ENCODE peak calls at places on chromosomes 5 and 9, in four cellular contexts. One of them, this sample, is unnamed.

GRCh38 chr9:121807069-121807917 is 155.9 kb downstream of the DAB2IP start:
- DNase-seq in ovary: no peak
- DNase-seq in MM.1S: no peak
- DNase-seq in body of pancreas: no peak
- DNase-seq in this sample: no peak

GRCh38 chr5:120677481-120677880 is 213.4 kb downstream of the PRR16 start:
- DNase-seq in ovary: no peak
- DNase-seq in MM.1S: no peak
- DNase-seq in body of pancreas: no peak
- DNase-seq in this sample: no peak

GRCh38 chr9:93254806-93255519 is 71.0 kb downstream of the WNK2 start:
- DNase-seq in ovary: peak; percentile 2
- DNase-seq in MM.1S: no peak
- DNase-seq in body of pancreas: peak; percentile 1
- DNase-seq in this sample: no peak

GRCh38 chr9:83097633-83098032 is 34.7 kb upstream of the RASEF start:
- DNase-seq in ovary: no peak
- DNase-seq in MM.1S: no peak
- DNase-seq in body of pancreas: no peak
- DNase-seq in this sample: no peak

GRCh38 chr5:154176191-154176590 is 14.3 kb upstream of the GALNT10 start:
- DNase-seq in ovary: no peak
- DNase-seq in MM.1S: no peak
- DNase-seq in body of pancreas: no peak
- DNase-seq in this sample: no peak

GRCh38 chr9:73434826-73435225 is 283.2 kb downstream of the ANXA1 start:
- DNase-seq in ovary: no peak
- DNase-seq in MM.1S: no peak
- DNase-seq in body of pancreas: no peak
- DNase-seq in this sample: no peak

GRCh38 chr5:178080618-178081410 is 32.5 kb upstream of the N4BP3 start:
- DNase-seq in ovary: no peak
- DNase-seq in MM.1S: no peak
- DNase-seq in body of pancreas: no peak
- DNase-seq in this sample: no peak

GRCh38 chr9:111038336-111039202 is at the start of gene LPAR1:
- DNase-seq in ovary: peak; percentile 68
- DNase-seq in MM.1S: no peak
- DNase-seq in body of pancreas: peak; percentile 55
- DNase-seq in this sample: no peak

GRCh38 chr5:150422758-150423157 is 10.0 kb upstream of the CD74 start:
- DNase-seq in ovary: no peak
- DNase-seq in MM.1S: no peak
- DNase-seq in body of pancreas: no peak
- DNase-seq in this sample: no peak

GRCh38 chr5:132012385-132013005 is 1.0 kb upstream of the ACSL6 start:
- DNase-seq in ovary: peak; percentile 61
- DNase-seq in MM.1S: peak; percentile 24
- DNase-seq in body of pancreas: no peak
- DNase-seq in this sample: no peak

GRCh38 chr5:58002318-58002717 is 457.6 kb downstream of the PLK2 start:
- DNase-seq in ovary: no peak
- DNase-seq in MM.1S: no peak
- DNase-seq in body of pancreas: no peak
- DNase-seq in this sample: no peak

GRCh38 chr9:83013261-83013610 is 49.7 kb downstream of the RASEF start:
- DNase-seq in ovary: no peak
- DNase-seq in MM.1S: no peak
- DNase-seq in body of pancreas: no peak
- DNase-seq in this sample: no peak

GRCh38 chr9:136091582-136092352 is 3.3 kb downstream of the NACC2 start:
- DNase-seq in ovary: no peak
- DNase-seq in MM.1S: no peak
- DNase-seq in body of pancreas: no peak
- DNase-seq in this sample: no peak

GRCh38 chr5:61842840-61843239 is 463.2 kb upstream of the KIF2A start:
- DNase-seq in ovary: no peak
- DNase-seq in MM.1S: no peak
- DNase-seq in body of pancreas: peak; percentile 81
- DNase-seq in this sample: no peak

GRCh38 chr9:92770005-92770995 is 5.7 kb upstream of the BICD2 start:
- DNase-seq in ovary: no peak
- DNase-seq in MM.1S: no peak
- DNase-seq in body of pancreas: peak; percentile 29
- DNase-seq in this sample: no peak

GRCh38 chr5:121949885-121950284 is 11.9 kb upstream of the SRFBP1 start:
- DNase-seq in ovary: no peak
- DNase-seq in MM.1S: peak; percentile 53
- DNase-seq in body of pancreas: peak; percentile 39
- DNase-seq in this sample: no peak

GRCh38 chr9:123400926-123401503 is 45.0 kb downstream of the CRB2 start:
- DNase-seq in ovary: no peak
- DNase-seq in MM.1S: no peak
- DNase-seq in body of pancreas: no peak
- DNase-seq in this sample: no peak

GRCh38 chr9:131762356-131762932 is 22.6 kb upstream of the RAPGEF1 start:
- DNase-seq in ovary: peak; percentile 78
- DNase-seq in MM.1S: peak; percentile 54
- DNase-seq in body of pancreas: peak; percentile 75
- DNase-seq in this sample: peak; percentile 75

GRCh38 chr5:1897816-1898450 is 15.2 kb upstream of the IRX4 start:
- DNase-seq in ovary: no peak
- DNase-seq in MM.1S: no peak
- DNase-seq in body of pancreas: no peak
- DNase-seq in this sample: no peak

DNA sequence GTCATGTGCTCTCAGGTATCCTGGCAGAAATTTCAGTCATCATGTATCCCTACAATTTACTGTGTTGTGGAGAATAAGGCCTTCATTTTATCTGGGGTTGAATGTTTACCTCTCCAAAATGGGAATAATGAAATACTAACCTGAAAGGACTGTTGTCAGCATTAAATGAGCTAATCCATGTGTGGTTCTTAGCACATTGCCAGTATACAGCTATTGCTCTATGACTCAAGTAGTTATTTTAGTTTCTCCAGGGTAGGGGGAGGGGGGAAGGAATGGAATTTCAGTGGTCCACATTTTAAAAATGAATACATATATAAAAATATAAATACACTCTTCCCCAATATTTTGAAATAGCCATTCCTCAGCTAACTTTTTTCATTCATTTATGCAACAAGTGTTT is 3.5 kb downstream of the PAM start:
- DNase-seq in ovary: no peak
- DNase-seq in MM.1S: no peak
- DNase-seq in body of pancreas: no peak
- DNase-seq in this sample: no peak
- H3K4me1 ChIP-seq in ovary: peaks cover 12% of the 10 kb centered on the region
- H3K4me1 ChIP-seq in MM.1S: peaks cover 14% of the 10 kb centered on the region
- H3K4me1 ChIP-seq in body of pancreas: peaks cover 30% of the 10 kb centered on the region
- H3K4me1 ChIP-seq in this sample: peaks cover 24% of the 10 kb centered on the region

DNA sequence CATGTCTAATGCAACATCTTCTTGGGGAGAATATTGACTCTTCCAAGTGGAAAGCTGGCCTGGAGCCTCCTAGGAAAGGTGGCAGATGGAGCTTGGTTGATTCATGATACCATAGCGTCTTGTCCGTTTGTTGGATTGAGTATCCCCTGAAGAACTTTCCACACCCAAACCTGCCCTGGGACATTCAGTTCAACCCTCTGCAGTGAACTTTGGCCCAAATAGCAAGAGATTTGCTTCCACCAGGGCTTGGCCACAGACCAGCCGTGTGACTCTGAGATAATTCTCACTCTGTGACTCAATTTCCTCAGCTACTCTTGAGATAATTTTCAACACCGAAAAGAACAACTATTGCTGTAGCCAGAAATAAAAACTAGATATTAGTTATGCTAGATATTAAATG is 108.0 kb upstream of the RAD23B start:
- DNase-seq in ovary: no peak
- DNase-seq in MM.1S: no peak
- DNase-seq in body of pancreas: no peak
- DNase-seq in this sample: no peak
- H3K4me3 ChIP-seq in ovary: no peak overlapping the region
- H3K4me3 ChIP-seq in MM.1S: no peak overlapping the region
- H3K4me3 ChIP-seq in body of pancreas: no peak overlapping the region
- H3K4me3 ChIP-seq in this sample: no peak overlapping the region

GRCh38 chr9:137441935-137442321 is 771 bp upstream of the ENTPD8 start:
- DNase-seq in ovary: no peak
- DNase-seq in MM.1S: no peak
- DNase-seq in body of pancreas: no peak
- DNase-seq in this sample: no peak
- H3K27ac ChIP-seq in ovary: no peak overlapping the region
- H3K27ac ChIP-seq in MM.1S: no peak overlapping the region
- H3K27ac ChIP-seq in body of pancreas: peak overlapping the region; percentile 23
- H3K27ac ChIP-seq in this sample: no peak overlapping the region

GRCh38 chr5:169350016-169350415 is 49.1 kb upstream of the SLIT3 start:
- DNase-seq in ovary: no peak
- DNase-seq in MM.1S: no peak
- DNase-seq in body of pancreas: no peak
- DNase-seq in this sample: no peak
- H3K4me1 ChIP-seq in ovary: no peaks in the 10 kb centered on the region
- H3K4me1 ChIP-seq in MM.1S: no peaks in the 10 kb centered on the region
- H3K4me1 ChIP-seq in body of pancreas: no peaks in the 10 kb centered on the region
- H3K4me1 ChIP-seq in this sample: no peaks in the 10 kb centered on the region

DNA sequence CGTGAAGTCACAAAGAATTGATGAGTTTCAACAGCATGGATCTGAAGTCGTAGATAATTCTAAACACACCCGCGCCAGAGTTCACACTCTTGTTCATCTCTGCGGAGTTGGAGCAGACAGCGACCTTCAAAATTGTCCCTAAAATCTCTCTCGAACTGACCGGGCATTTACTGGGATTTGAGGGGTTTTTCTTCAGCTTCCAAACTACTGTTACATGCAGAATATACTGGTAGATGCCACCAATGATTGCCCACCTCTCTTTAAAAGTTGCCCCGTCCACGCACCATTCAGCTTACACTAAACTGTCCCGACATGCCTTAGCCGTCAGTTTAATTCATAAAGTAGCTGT is 5.2 kb upstream of the ISL1 start:
- DNase-seq in ovary: no peak
- DNase-seq in MM.1S: no peak
- DNase-seq in body of pancreas: no peak
- DNase-seq in this sample: no peak
- H3K4me3 ChIP-seq in ovary: no peak overlapping the region
- H3K4me3 ChIP-seq in MM.1S: no peak overlapping the region
- H3K4me3 ChIP-seq in body of pancreas: no peak overlapping the region
- H3K4me3 ChIP-seq in this sample: no peak overlapping the region